ENCODE peak calls at places on chromosome 22, in six cellular contexts. N, A, S, Q, D and E are unnamed samples.

GRCh38 chr22:47092896-47093311 is 330.5 kb downstream of the TBC1D22A start:
- DNase-seq in N (peak; percentile 63), A (no peak), S (no peak), Q (no peak), D (no peak), E (no peak)

GRCh38 chr22:39360674-39361413 is 11.1 kb downstream of the SYNGR1 start:
- DNase-seq in N (peak; percentile 22), A (no peak), S (peak; percentile 88), Q (peak; percentile 29), D (no peak), E (no peak)

GRCh38 chr22:30001459-30001858 is 78.8 kb upstream of the HORMAD2 start:
- DNase-seq in N (no peak), A (no peak), S (no peak), Q (no peak), D (no peak), E (no peak)

GRCh38 chr22:43152001-43152354 is 619 bp downstream of the TSPO start:
- DNase-seq in N (no peak), A (no peak), S (no peak), Q (no peak), D (no peak), E (no peak)

GRCh38 chr22:24315367-24315781 is 44.7 kb downstream of the SPECC1L start:
- DNase-seq in N (peak; percentile 49), A (no peak), S (no peak), Q (no peak), D (no peak), E (no peak)

GRCh38 chr22:30290679-30291333 is 1.5 kb upstream of the CASTOR1 start:
- DNase-seq in N (peak; percentile 70), A (peak; percentile 90), S (peak; percentile 73), Q (no peak), D (no peak), E (peak; percentile 52)

GRCh38 chr22:25548866-25549464 is 15.5 kb upstream of the GRK3 start:
- DNase-seq in N (no peak), A (no peak), S (no peak), Q (no peak), D (no peak), E (no peak)

GRCh38 chr22:25354456-25354855 is 135.0 kb downstream of the CRYBB2 start:
- DNase-seq in N (no peak), A (peak; percentile 34), S (no peak), Q (no peak), D (no peak), E (no peak)

GRCh38 chr22:17773606-17774205 is 563 bp downstream of the BID start:
- DNase-seq in N (peak; percentile 30), A (peak; percentile 57), S (peak; percentile 90), Q (peak; percentile 12), D (no peak), E (peak; percentile 40)

GRCh38 chr22:38214248-38215056 is 12.7 kb downstream of the MAFF start:
- DNase-seq in N (peak; percentile 71), A (peak; percentile 81), S (peak; percentile 95), Q (no peak), D (peak; percentile 43), E (peak; percentile 75)

GRCh38 chr22:44389181-44389580 is 76.4 kb upstream of the SHISAL1 start:
- DNase-seq in N (no peak), A (no peak), S (peak; percentile 43), Q (no peak), D (no peak), E (no peak)

GRCh38 chr22:32475428-32476010 is 908 bp downstream of the FBXO7 start:
- DNase-seq in N (peak; percentile 82), A (peak; percentile 50), S (peak; percentile 66), Q (peak; percentile 33), D (no peak), E (peak; percentile 20)

GRCh38 chr22:33650244-33650643 is 270.0 kb downstream of the LARGE1 start:
- DNase-seq in N (no peak), A (no peak), S (no peak), Q (no peak), D (no peak), E (no peak)

GRCh38 chr22:48754611-48755331 is 1072.9 kb downstream of the BRD1 start:
- DNase-seq in N (no peak), A (no peak), S (peak; percentile 18), Q (no peak), D (no peak), E (no peak)

GRCh38 chr22:48753381-48753730 is 1074.3 kb downstream of the BRD1 start:
- DNase-seq in N (no peak), A (no peak), S (peak; percentile 24), Q (no peak), D (no peak), E (no peak)

GRCh38 chr22:19911540-19912235 is 29.9 kb upstream of the COMT start:
- DNase-seq in N (no peak), A (no peak), S (no peak), Q (no peak), D (no peak), E (no peak)

GRCh38 chr22:19913337-19913936 is 28.1 kb upstream of the COMT start:
- DNase-seq in N (no peak), A (no peak), S (no peak), Q (no peak), D (no peak), E (no peak)

GRCh38 chr22:19912236-19912999 is 29.2 kb upstream of the COMT start:
- DNase-seq in N (no peak), A (no peak), S (peak; percentile 69), Q (no peak), D (no peak), E (no peak)

GRCh38 chr22:19909350-19910179 is 32.0 kb upstream of the COMT start:
- DNase-seq in N (peak; percentile 67), A (peak; percentile 90), S (peak; percentile 95), Q (peak; percentile 68), D (peak; percentile 68), E (peak; percentile 85)

GRCh38 chr22:19910180-19910744 is 31.3 kb upstream of the COMT start:
- DNase-seq in N (no peak), A (no peak), S (no peak), Q (no peak), D (no peak), E (no peak)
- TF ChIP-seq CTCF in N (no peak), A (no peak), S (no peak), Q (no peak), D (peak; percentile 4), E (peak; percentile 18)

GRCh38 chr22:19716041-19716828 is 1.9 kb downstream of the SEPTIN5 start:
- DNase-seq in N (no peak), A (no peak), S (no peak), Q (no peak), D (no peak), E (no peak)

GRCh38 chr22:19713228-19713627 is 1.1 kb upstream of the SEPTIN5 start:
- DNase-seq in N (no peak), A (peak; percentile 29), S (no peak), Q (no peak), D (no peak), E (no peak)

GRCh38 chr22:19715286-19715939 is 1.1 kb downstream of the SEPTIN5 start:
- DNase-seq in N (no peak), A (peak; percentile 36), S (no peak), Q (no peak), D (no peak), E (no peak)

GRCh38 chr22:19714320-19715252 is at the start of gene SEPTIN5:
- DNase-seq in N (no peak), A (peak; percentile 51), S (no peak), Q (no peak), D (no peak), E (no peak)

DNA sequence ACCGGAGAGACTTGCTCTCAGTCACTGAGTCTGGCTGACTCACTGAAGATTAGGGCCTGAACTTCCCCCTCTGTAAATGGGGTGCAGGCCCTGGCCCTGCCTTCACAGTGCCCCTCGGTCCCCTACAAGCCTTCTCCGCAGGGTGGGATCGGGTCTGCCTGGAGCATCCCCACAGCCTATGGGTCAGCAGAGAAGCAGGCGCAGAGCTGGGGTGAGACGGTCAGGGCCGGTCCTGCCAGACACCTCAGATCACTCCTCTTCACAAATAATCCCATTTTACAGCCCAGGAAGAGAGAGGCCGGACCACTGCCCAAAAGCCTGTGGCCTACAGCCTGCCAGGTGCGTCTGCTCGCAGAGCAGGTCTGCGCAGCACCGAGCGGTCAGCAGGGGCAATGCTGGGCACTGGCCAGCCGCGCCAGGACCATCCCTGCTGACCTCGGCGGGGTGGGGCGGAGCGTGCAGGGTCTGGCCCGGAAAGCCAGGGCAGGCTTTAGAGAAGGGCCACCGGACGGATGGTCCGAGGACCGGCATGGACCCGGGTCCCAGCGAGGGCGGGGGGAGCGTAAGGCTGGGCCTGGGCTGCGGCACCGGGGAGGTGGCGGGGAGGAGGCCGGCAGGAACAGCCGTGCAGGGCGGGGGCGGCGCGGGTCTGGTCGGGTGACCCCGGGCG is 518 bp upstream of the SEPTIN5 start:
- DNase-seq in N (no peak), A (peak; percentile 64), S (peak; percentile 75), Q (no peak), D (no peak), E (no peak)
- TF ChIP-seq CTCF in N (no peak), A (no peak), S (no peak), Q (no peak), D (no peak), E (no peak)

DNA sequence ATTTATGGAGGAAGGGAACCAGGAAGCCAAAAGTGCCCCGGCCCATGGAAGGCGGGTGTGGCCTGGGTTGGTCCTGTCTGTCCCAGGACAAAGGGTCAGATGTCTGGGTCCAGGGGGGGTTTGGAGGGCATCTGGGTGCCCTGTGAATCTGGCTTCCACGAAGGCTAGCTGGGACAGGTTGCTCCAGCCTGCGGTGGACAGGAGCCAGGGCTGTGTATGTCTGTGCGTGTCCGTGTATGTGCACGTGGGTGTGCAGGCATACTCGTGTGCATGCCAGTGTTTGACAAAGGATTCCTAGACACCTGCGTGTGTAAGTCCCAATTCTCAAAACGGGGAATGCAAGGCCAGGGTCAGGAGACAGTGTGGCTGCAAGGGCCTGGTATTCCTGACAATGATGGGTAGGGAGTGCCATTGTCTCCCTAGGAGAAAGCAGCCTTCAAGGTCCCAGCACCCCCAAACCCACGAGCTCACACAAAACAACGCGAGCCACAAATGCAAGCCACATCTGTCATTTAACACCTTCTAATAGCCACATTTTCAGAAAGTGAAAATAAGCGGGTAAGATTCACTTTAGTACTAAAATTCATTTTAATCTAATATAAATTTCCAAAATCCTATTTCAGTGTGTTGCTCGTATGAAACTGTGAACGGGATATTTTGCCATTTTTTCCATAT is 78.4 kb upstream of the WNT7B start:
- DNase-seq in N (peak; percentile 18), A (peak; percentile 75), S (peak; percentile 28), Q (no peak), D (no peak), E (no peak)
- TF ChIP-seq CTCF in N (no peak), A (no peak), S (no peak), Q (no peak), D (no peak), E (no peak)

GRCh38 chr22:37020192-37020479 is 594 bp downstream of the MPST start:
- DNase-seq in N (peak; percentile 50), A (no peak), S (no peak), Q (peak; percentile 61), D (no peak), E (no peak)
- TF ChIP-seq CTCF in N (no peak), A (no peak), S (no peak), Q (no peak), D (no peak), E (no peak)

GRCh38 chr22:31451709-31452571 is 37.7 kb downstream of the EIF4ENIF1 start:
- DNase-seq in N (peak; percentile 43), A (no peak), S (peak; percentile 48), Q (peak; percentile 52), D (no peak), E (peak; percentile 6)
- TF ChIP-seq CTCF in N (peak; percentile 70), A (no peak), S (peak; percentile 78), Q (peak; percentile 46), D (no peak), E (no peak)